ENCODE peak calls at places on chromosome 13, in four cellular contexts. I is H1, B is GM12878, U is K562. C is an unnamed sample.

GRCh38 chr13:78881054-78881453 is 222.1 kb upstream of the OBI1 start:
- DNase-seq in I (no peak), B (no peak), U (no peak), C (no peak)

GRCh38 chr13:52832268-52832667 is 16.2 kb downstream of the PCDH8 start:
- DNase-seq in I (no peak), B (no peak), U (no peak), C (no peak)

GRCh38 chr13:94112731-94113130 is 366.8 kb downstream of the DCT start:
- DNase-seq in I (no peak), B (no peak), U (no peak), C (no peak)

GRCh38 chr13:52459668-52460067 is 4.4 kb downstream of the CKAP2 start:
- DNase-seq in I (no peak), B (no peak), U (no peak), C (no peak)

GRCh38 chr13:113638806-113639205 is 19.2 kb downstream of the ATP4B start:
- DNase-seq in I (no peak), B (no peak), U (no peak), C (no peak)

GRCh38 chr13:76885203-76886004 is 801 bp downstream of the KCTD12 start:
- DNase-seq in I (peak), B (no peak), U (peak), C (no peak)

GRCh38 chr13:111947876-111948275 is 119.1 kb upstream of the SOX1 start:
- DNase-seq in I (no peak), B (no peak), U (no peak), C (no peak)

GRCh38 chr13:100125946-100126345 is 37.1 kb downstream of the PCCA start:
- DNase-seq in I (no peak), B (no peak), U (no peak), C (no peak)

GRCh38 chr13:75587679-75588078 is 38.1 kb downstream of the UCHL3 start:
- DNase-seq in I (no peak), B (no peak), U (no peak), C (no peak)

GRCh38 chr13:39957868-39958676 is 302.6 kb downstream of the COG6 start:
- DNase-seq in I (no peak), B (no peak), U (no peak), C (no peak)
- H3K9ac ChIP-seq in I (no peak), B (no peak), U (no peak), C (no peak)

GRCh38 chr13:44919103-44919804 is 70.0 kb downstream of the NUFIP1 start:
- DNase-seq in I (no peak), B (no peak), U (no peak), C (no peak)

GRCh38 chr13:44918323-44919102 is 70.8 kb downstream of the NUFIP1 start:
- DNase-seq in I (peak), B (no peak), U (peak), C (no peak)

GRCh38 chr13:44920013-44920412 is 69.3 kb downstream of the NUFIP1 start:
- DNase-seq in I (no peak), B (no peak), U (no peak), C (no peak)

GRCh38 chr13:44921478-44921877 is 67.8 kb downstream of the NUFIP1 start:
- DNase-seq in I (no peak), B (no peak), U (no peak), C (no peak)

DNA sequence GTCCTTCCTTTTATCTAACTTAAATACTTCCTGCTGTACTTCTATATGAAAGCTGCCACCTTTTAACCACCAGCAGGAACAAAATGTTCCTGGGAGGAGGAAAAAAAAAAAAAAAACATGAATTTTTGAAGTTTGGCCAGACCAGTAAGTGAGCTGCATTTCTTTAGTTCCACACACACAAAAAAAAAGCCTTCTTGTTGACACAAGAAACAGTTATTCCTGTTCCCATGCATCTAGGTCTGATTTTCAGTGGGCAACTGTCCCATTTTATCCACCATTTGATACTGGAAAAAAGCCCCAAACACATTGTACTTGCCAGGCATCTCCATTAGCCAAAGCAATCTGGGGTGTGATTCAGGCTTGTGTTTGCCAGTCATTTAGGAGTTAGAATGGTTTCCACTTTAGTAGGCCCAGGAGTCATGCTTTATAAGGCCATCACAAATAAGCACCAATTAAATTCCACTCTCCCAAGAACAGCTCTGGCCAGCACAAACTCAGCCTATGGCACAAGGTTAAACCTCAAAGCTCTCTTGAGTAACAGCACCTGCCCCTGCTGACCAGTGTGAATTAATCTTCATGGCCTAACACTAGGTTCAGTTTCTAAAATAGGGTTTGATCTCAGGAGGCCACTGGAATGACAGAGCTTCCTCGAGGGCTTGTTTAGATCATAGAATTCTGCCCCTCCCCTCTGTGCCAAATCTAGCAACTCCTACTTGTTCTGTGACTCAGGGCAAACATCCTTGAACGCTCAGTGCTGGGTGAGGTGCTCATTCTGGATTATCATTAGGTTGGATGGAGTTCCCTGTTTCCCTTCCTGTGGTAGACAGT is 67.1 kb downstream of the NUFIP1 start:
- DNase-seq in I (no peak), B (no peak), U (no peak), C (no peak)
- TF ChIP-seq POLR2AphosphoS5 in I (no peak), B (no peak), U (no peak), C (no peak)

GRCh38 chr13:50910483-50910805 is 853 bp downstream of the RNASEH2B start:
- DNase-seq in I (no peak), B (no peak), U (no peak), C (no peak)

GRCh38 chr13:50912851-50913250 is 3.3 kb downstream of the RNASEH2B start:
- DNase-seq in I (no peak), B (no peak), U (no peak), C (no peak)

GRCh38 chr13:50909605-50910482 is at the start of gene RNASEH2B:
- DNase-seq in I (no peak), B (no peak), U (peak), C (no peak)

GRCh38 chr13:50911937-50912624 is 2.5 kb downstream of the RNASEH2B start:
- DNase-seq in I (peak), B (peak), U (peak), C (peak)

DNA sequence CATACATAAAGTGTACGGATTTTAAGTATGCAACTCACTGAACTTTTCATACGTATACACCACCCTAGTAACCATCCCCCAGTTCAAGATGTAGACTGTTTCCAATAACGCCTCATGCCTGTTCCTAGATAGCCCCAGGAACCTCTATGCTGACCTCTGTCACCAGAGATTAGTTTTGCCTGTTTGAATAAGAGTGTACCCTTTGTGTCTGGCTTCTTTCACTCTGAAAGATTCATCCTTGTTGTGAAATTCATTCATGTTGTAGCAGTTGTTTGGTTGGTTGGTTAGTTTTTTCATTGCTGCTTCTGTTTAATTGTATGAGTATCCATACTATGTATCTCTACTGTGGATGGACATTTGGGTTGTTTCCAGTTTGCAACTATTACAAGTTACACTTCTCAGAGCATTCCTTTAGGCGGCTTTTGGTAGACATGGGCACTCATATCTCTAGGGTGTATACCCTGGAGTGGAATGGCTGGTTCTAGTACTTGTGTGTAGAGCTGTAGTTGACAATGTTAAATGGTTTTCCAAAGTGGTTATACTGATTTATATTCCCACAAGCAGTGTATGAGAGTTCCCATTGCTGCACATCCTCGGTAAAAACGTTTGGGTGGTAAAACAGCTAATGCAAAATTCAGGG is 1.6 kb downstream of the RNASEH2B start:
- DNase-seq in I (no peak), B (no peak), U (peak), C (no peak)
- H3K9ac ChIP-seq in I (no peak), B (peak), U (no peak), C (peak)

DNA sequence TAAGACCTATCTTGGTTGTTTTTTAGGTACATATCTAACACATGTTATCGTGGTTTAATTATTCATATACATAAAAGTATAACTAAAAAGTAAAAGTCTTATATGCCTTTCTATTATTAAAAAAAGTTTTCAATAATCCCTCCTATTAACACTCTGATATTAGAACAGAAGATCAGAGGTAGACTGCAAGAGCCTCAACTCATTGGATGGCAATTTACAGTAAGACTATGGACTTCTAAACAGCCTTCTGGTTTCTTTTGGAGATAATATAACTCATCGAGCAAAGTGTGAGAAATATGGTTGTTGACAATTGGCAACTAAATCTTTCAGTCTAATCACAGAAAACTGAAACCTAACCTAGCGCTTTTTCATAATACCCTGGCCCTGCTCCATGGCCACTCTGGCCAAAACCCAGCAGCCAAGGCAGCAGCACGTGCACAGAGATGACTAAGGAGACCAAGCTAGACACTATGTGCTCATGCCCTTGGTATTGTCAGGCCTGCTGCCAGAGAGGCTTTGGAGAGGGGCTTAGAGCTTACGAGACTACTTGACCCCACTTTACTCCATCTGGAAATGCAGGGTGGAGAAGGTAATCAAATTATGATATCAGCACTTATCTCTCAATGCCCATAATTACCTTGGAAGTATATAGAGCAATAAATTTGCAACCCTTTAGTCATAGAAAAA is 40.6 kb upstream of the EEF1AKMT1 start:
- DNase-seq in I (no peak), B (no peak), U (no peak), C (no peak)
- TF ChIP-seq POLR2AphosphoS5 in I (no peak), B (no peak), U (no peak), C (no peak)

C was measured in SK-N-MC.